ENCODE peak calls at places on chromosomes 5 and 9, in nine cellular contexts. V is WERI-Rb-1, E is K562, S is cardiac fibroblast, I is AG04450, K is cardiac muscle cell, Y is kidney epithelial cell, F is astrocyte of the spinal cord, M is psoas muscle. R is an unnamed sample.

GRCh38 chr5:143850050-143850713 is 38.2 kb downstream of the HMHB1 start:
- DNase-seq in F (no peak), K (no peak), V (no peak), I (no peak), M (no peak), S (no peak), E (no peak), Y (no peak), R (no peak)

GRCh38 chr9:113431181-113431580 is 20.6 kb downstream of the C9orf43 start:
- DNase-seq in I (no peak), V (no peak), M (no peak), F (no peak), Y (no peak), K (no peak), S (no peak), E (no peak), R (no peak)

GRCh38 chr9:122265265-122265900 is 701 bp downstream of the MRRF start:
- DNase-seq in M (no peak), I (no peak), S (peak; percentile 20), Y (peak; percentile 7), V (no peak), F (peak; percentile 14), K (no peak), E (peak; percentile 55), R (peak; percentile 34)

GRCh38 chr5:72448368-72448767 is 58.8 kb downstream of the ZNF366 start:
- DNase-seq in E (no peak), F (no peak), V (no peak), I (no peak), S (no peak), M (no peak), Y (no peak), K (peak; percentile 23), R (no peak)

GRCh38 chr5:168167338-168167737 is 124.1 kb upstream of the WWC1 start:
- DNase-seq in S (no peak), M (no peak), E (no peak), V (no peak), I (no peak), Y (no peak), K (no peak), F (no peak), R (no peak)

GRCh38 chr5:99034336-99034735 is 105.5 kb upstream of the CHD1 start:
- DNase-seq in V (peak; percentile 48), M (no peak), Y (no peak), S (peak; percentile 29), K (no peak), F (peak; percentile 35), E (peak; percentile 65), I (no peak), R (peak; percentile 32)

GRCh38 chr9:2343756-2344155 is 277.8 kb upstream of the VLDLR start:
- DNase-seq in F (no peak), I (no peak), M (no peak), V (no peak), Y (no peak), K (no peak), E (no peak), S (no peak), R (no peak)

GRCh38 chr5:111699324-111699723 is 57.7 kb downstream of the NREP start:
- DNase-seq in E (no peak), V (no peak), S (peak; percentile 29), K (no peak), M (no peak), Y (no peak), I (no peak), F (no peak), R (no peak)

GRCh38 chr9:109206670-109207069 is 39.6 kb upstream of the FRRS1L start:
- DNase-seq in V (peak; percentile 36), I (no peak), F (no peak), Y (no peak), M (no peak), K (no peak), S (no peak), E (peak; percentile 29), R (no peak)

GRCh38 chr5:91418158-91418557 is 35.0 kb upstream of the ARRDC3 start:
- DNase-seq in S (no peak), V (no peak), Y (no peak), E (no peak), M (no peak), I (no peak), F (no peak), K (peak; percentile 7), R (no peak)

GRCh38 chr9:20224756-20225155 is 397.5 kb downstream of the MLLT3 start:
- DNase-seq in V (no peak), E (no peak), F (no peak), M (no peak), K (no peak), S (no peak), I (no peak), Y (no peak), R (no peak)

GRCh38 chr9:88387733-88388202 is 476 bp upstream of the SPIN1 start:
- DNase-seq in S (peak; percentile 64), M (peak; percentile 59), I (no peak), E (peak; percentile 36), Y (no peak), V (no peak), K (peak; percentile 58), F (peak; percentile 64), R (peak; percentile 57)

GRCh38 chr5:150606476-150606875 is 34.0 kb upstream of the SYNPO start:
- DNase-seq in F (no peak), I (no peak), K (no peak), E (no peak), V (no peak), S (no peak), M (peak; percentile 36), Y (no peak), R (no peak)

GRCh38 chr9:93669958-93670207 is 93.5 kb downstream of the PHF2 start:
- DNase-seq in Y (no peak), E (no peak), K (no peak), I (no peak), F (no peak), M (no peak), S (no peak), V (no peak), R (no peak)

GRCh38 chr5:142684508-142685031 is 1.3 kb downstream of the FGF1 start:
- DNase-seq in F (no peak), M (no peak), K (no peak), I (no peak), V (no peak), Y (no peak), S (no peak), E (no peak), R (no peak)

GRCh38 chr5:67510204-67510603 is 313.6 kb upstream of the CD180 start:
- DNase-seq in F (no peak), M (no peak), E (no peak), Y (no peak), S (no peak), V (no peak), K (no peak), I (no peak), R (no peak)

GRCh38 chr9:130172858-130173461 is 756 bp downstream of the NCS1 start:
- DNase-seq in M (no peak), I (no peak), F (no peak), E (no peak), S (no peak), V (peak; percentile 53), Y (no peak), K (peak; percentile 40), R (no peak)

GRCh38 chr5:117943521-117943920 is 1044.8 kb downstream of the DTWD2 start:
- DNase-seq in S (peak; percentile 2), M (no peak), F (no peak), E (no peak), I (no peak), K (no peak), V (no peak), Y (no peak), R (no peak)

GRCh38 chr5:173940269-173940668 is 48.7 kb upstream of the C5orf47 start:
- DNase-seq in K (no peak), M (no peak), S (peak; percentile 43), E (no peak), I (no peak), F (no peak), Y (no peak), V (no peak), R (peak; percentile 24)

GRCh38 chr9:137171149-137172063 is at the start of gene TMEM210:
- DNase-seq in E (no peak), K (no peak), M (no peak), V (no peak), I (no peak), Y (no peak), S (no peak), F (no peak), R (no peak)

GRCh38 chr5:116237917-116238502 is 153.2 kb downstream of the COMMD10 start:
- DNase-seq in I (no peak), V (no peak), E (peak; percentile 4), M (no peak), K (no peak), S (peak; percentile 1), F (no peak), Y (no peak), R (no peak)

GRCh38 chr5:10145922-10146321 is 103.8 kb downstream of the ATPSCKMT start:
- DNase-seq in F (peak; percentile 32), E (peak; percentile 45), Y (no peak), S (peak; percentile 71), V (no peak), M (no peak), I (peak; percentile 10), K (no peak), R (peak; percentile 67)
- TF ChIP-seq CTCF in F (peak; percentile 38), E (peak; percentile 31), Y (no peak), S (peak; percentile 33), V (no peak), M (no peak), I (peak; percentile 50), K (peak; percentile 42), R (peak; percentile 38)

GRCh38 chr9:14030350-14030823 is 283.6 kb downstream of the NFIB start:
- DNase-seq in V (no peak), Y (no peak), I (peak; percentile 34), K (no peak), M (no peak), E (peak; percentile 35), S (peak; percentile 94), F (peak; percentile 90), R (peak; percentile 95)
- H3K4me3 ChIP-seq in V (no peak overlapping the region), Y (no peak overlapping the region), I (peak overlapping the region; percentile 51), K (no peak overlapping the region), M (peak overlapping the region; percentile 55), E (no peak overlapping the region), S (no peak overlapping the region), F (no peak overlapping the region), R (peak overlapping the region; percentile 18)

GRCh38 chr5:141175933-141176332 is 1.7 kb upstream of the PCDHB8 start:
- DNase-seq in V (no peak), I (no peak), S (no peak), E (no peak), K (no peak), Y (no peak), F (no peak), M (no peak), R (no peak)

GRCh38 chr5:141172381-141173204 is at the start of gene PCDHB7:
- DNase-seq in F (peak; percentile 7), S (peak; percentile 16), E (peak; percentile 45), I (no peak), M (no peak), Y (no peak), K (peak; percentile 24), V (peak; percentile 22), R (peak; percentile 25)
- TF ChIP-seq CTCF in F (peak; percentile 41), S (peak; percentile 32), E (peak; percentile 43), I (peak; percentile 37), M (peak; percentile 32), Y (peak; percentile 25), K (peak; percentile 34), V (peak; percentile 31), R (peak; percentile 40)

GRCh38 chr5:57184322-57184721 is 10.5 kb downstream of the GPBP1 start:
- DNase-seq in E (peak; percentile 11), M (no peak), Y (no peak), I (no peak), K (no peak), S (no peak), F (no peak), V (no peak), R (no peak)
- H3K4me3 ChIP-seq in E (no peak overlapping the region), M (no peak overlapping the region), Y (no peak overlapping the region), I (no peak overlapping the region), K (no peak overlapping the region), S (no peak overlapping the region), F (no peak overlapping the region), V (no peak overlapping the region), R (no peak overlapping the region)

R was measured in fibroblast of the aortic adventitia.